ENCODE peak calls at places on chromosome 2, in seven cellular contexts. D is CD4-positive, alpha-beta memory T cell; G is mammary epithelial cell; U is trophoblast cell; X is tibial artery; Q is AG04450; O is CD8-positive, alpha-beta T cell. N is an unnamed sample.

GRCh38 chr2:60794271-60794863 is 38.3 kb downstream of the PAPOLG start:
- DNase-seq in Q (no peak), X (no peak), D (no peak), G (no peak), U (peak), O (no peak), N (no peak)

GRCh38 chr2:241551998-241552737 is 6.4 kb upstream of the BOK start:
- DNase-seq in O (no peak), Q (no peak), X (no peak), U (peak), D (no peak), G (no peak), N (no peak)

GRCh38 chr2:145845207-145845894 is 1325.4 kb upstream of the ZEB2 start:
- DNase-seq in G (peak), X (no peak), U (peak), D (no peak), Q (no peak), O (no peak), N (no peak)

GRCh38 chr2:143345887-143346612 is 216.8 kb downstream of the ARHGAP15 start:
- DNase-seq in U (no peak), Q (no peak), D (no peak), O (no peak), G (no peak), X (no peak), N (no peak)

GRCh38 chr2:118988706-118989105 is 46.7 kb downstream of the MARCO start:
- DNase-seq in X (peak), O (peak), U (no peak), G (no peak), Q (no peak), D (no peak), N (no peak)

GRCh38 chr2:237441605-237442004 is 27.6 kb upstream of the COL6A3 start:
- DNase-seq in X (no peak), U (no peak), G (no peak), D (peak), O (no peak), Q (peak), N (no peak)

GRCh38 chr2:73290049-73290839 is 3.1 kb downstream of the EGR4 start:
- DNase-seq in G (peak), U (peak), Q (no peak), D (peak), X (no peak), O (peak), N (peak)

GRCh38 chr2:26330114-26330581 is 15.8 kb upstream of the SELENOI start:
- DNase-seq in U (peak), Q (peak), O (peak), D (peak), G (peak), X (peak), N (peak)

GRCh38 chr2:235576337-235576910 is 82.6 kb downstream of the AGAP1 start:
- DNase-seq in X (no peak), G (peak), D (no peak), U (no peak), Q (no peak), O (no peak), N (no peak)

GRCh38 chr2:227117027-227117426 is 47.0 kb downstream of the COL4A4 start:
- DNase-seq in O (no peak), X (no peak), D (no peak), Q (no peak), U (no peak), G (no peak), N (no peak)

GRCh38 chr2:239887604-239888003 is 137.5 kb downstream of the NDUFA10 start:
- DNase-seq in G (no peak), U (no peak), X (no peak), Q (no peak), D (no peak), O (no peak), N (no peak)
- H3K27ac ChIP-seq in G (no peak), U (no peak), X (no peak), Q (no peak), D (no peak), O (no peak), N (no peak)

DNA sequence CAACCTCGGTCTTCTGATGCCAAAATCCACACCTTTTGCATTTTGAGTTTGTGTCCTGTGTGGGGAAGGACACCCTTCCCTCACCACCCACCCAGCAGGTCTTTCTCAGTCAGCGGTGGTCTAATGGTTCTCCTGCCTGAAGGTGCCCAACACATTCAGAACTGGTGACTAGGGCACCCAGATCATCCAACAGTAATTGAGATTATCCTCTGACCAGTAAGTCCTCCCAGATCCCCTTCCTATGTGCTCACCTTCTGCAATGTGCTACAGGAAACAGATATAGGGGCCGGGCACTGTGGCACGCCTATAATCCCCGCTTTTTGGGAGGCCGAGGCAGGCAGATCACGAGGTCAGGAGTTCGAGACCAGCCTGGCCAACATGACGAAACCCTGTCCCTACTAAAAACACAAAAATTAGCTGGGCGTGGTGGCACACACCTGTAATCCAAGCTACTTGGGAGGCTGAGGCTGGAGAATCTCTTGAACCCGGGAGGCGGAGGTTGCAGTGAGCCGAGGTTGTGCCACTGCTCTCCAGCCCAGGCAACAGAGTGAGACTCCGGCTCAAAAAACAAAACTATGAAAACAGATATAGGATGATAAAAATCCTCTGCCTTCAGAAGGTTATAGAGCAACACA is 56.2 kb downstream of the REEP1 start:
- DNase-seq in D (no peak), Q (no peak), O (no peak), G (no peak), X (no peak), U (no peak), N (no peak)
- H3K27ac ChIP-seq in D (no peak), Q (no peak), O (no peak), G (no peak), X (peak), U (no peak), N (no peak)

DNA sequence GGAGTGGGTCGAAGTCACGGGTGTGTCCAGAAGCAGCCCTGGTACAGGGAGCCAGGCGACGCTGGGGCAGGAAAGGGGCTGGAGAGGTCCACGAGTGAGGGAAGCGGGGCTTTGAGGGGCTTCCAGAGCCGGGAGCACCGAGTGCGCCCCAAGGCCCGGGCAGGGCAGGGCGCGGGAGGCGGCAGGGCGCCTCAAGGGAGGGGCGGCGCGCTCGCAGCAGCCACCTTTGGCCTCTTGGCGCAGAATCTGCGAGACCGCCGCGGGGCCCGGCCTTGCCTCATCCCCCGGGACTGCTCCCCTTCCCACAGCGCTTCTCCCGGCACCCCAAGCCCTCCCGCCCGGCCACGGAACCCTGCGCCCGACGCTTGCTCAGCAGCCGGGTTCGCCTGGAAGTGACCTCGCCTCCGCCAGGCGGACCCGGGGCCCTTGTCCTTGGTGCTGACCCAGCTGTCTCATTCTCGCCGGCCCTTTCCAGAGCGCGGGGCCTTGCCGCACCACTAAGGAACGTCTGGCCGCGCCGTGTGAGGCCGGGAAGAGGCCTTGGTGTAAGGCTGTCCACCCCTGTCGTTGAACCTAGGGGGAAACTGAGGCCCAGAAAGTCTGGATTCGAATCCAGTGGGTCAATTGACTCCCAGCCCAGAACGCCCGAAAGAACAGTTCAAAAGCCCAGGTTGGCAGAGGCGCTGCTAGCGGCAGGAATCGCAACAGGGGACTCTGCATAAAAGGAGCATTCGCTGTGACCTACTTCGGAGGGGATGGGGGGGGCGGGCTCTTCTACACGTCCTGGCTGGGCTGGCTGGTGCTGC is 584 bp upstream of the DNER start:
- DNase-seq in O (no peak), G (peak), D (no peak), X (no peak), U (peak), Q (no peak), N (peak)
- H3K27ac ChIP-seq in O (no peak), G (no peak), D (no peak), X (no peak), U (no peak), Q (no peak), N (peak)

GRCh38 chr2:173146590-173146989 is 70.9 kb downstream of the MAP3K20 start:
- DNase-seq in O (no peak), X (no peak), U (no peak), G (no peak), Q (no peak), D (no peak), N (no peak)
- H3K27ac ChIP-seq in O (no peak), X (no peak), U (no peak), G (no peak), Q (no peak), D (no peak), N (no peak)

DNA sequence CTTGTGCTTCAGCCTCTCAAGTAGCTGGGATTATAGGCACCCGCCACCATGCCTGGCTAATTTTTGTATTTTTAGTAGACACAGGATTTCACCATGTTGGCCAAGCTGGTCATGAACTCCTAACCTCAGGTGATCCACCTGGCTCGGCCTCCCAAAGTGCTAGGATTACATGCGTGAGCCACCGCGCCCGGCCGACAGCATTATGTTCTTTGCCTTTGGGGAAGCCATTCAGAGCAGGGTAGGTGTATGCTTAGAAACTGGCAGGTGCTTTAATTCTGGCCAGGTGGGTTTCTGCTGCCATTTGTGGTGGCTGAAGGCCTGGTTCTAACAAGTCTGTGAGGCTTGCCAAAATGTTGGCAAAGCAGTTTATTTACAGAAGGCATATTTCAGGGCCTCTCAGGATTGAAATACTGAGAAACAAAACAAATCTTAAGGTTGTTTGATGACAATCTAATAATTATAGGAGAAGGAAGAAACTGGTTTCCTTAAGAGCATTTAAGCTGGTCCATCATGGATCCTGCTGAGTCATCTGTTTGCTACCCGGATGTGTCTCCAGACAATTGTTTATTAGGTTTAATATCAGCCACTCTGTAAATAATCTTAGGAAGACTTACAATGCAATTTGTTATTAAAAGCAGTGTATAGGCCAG is 16.0 kb downstream of the SLC20A1 start:
- DNase-seq in Q (no peak), O (no peak), D (no peak), G (no peak), U (no peak), X (no peak), N (no peak)
- H3K27ac ChIP-seq in Q (no peak), O (no peak), D (no peak), G (no peak), U (no peak), X (no peak), N (no peak)

GRCh38 chr2:109230980-109231420 is 102.0 kb downstream of the SH3RF3 start:
- DNase-seq in Q (no peak), U (no peak), O (no peak), G (no peak), X (no peak), D (no peak), N (no peak)
- H3K27ac ChIP-seq in Q (no peak), U (no peak), O (no peak), G (no peak), X (peak), D (no peak), N (no peak)

DNA sequence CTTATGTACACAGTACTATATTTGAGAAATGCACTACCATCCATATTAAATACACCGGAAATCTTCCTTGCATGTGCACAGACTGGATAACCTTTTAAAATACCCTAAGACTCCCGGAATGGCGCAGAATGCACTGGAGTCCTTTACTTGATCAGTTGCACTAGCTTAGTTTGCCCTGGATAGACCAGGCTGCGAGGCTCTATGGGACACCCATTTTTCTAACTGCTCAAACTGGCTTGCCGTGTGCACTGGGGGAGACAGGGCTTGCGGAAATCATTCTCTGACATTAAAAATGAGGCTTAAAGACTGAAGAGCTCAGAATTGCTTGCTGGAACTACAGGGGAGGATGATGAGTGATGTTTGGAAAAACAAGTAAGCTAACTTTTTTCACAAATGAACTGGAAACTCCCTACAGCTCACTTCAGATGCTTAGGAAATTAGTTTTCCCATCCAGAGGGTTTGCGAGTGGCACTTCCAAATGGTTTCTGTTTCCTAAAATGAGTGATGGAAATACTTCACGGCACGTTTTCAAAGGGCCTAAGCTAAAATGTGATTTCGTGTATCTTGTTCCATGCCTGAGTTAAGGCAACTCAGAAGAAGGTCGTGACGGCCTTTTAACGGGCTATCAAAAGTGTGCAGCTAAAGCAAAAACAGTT is 2.7 kb downstream of the NCK2 start:
- DNase-seq in X (no peak), Q (no peak), G (peak), D (peak), O (no peak), U (no peak), N (no peak)
- H3K27ac ChIP-seq in X (no peak), Q (no peak), G (peak), D (peak), O (peak), U (no peak), N (no peak)

N was measured in substantia nigra.